ENCODE peak calls at places on chromosomes 16 and 17, in seven cellular contexts. One of them, this sample, is unnamed.

GRCh38 chr16:28165549-28166046 is 46.2 kb downstream of the XPO6 start:
- ATAC-seq in Panc1: no peak
- ATAC-seq in GM23338: no peak
- ATAC-seq in HCT116: no peak
- ATAC-seq in HepG2: no peak
- ATAC-seq in GM12878: no peak
- ATAC-seq in upper lobe of left lung: peak; percentile 40
- ATAC-seq in this sample: no peak

GRCh38 chr17:14756469-14756868 is 455.6 kb downstream of the HS3ST3B1 start:
- ATAC-seq in Panc1: no peak
- ATAC-seq in GM23338: no peak
- ATAC-seq in HCT116: no peak
- ATAC-seq in HepG2: peak; percentile 75
- ATAC-seq in GM12878: no peak
- ATAC-seq in upper lobe of left lung: no peak
- ATAC-seq in this sample: no peak

GRCh38 chr16:89334050-89334449 is 116.5 kb downstream of the ZNF778 start:
- ATAC-seq in Panc1: no peak
- ATAC-seq in GM23338: no peak
- ATAC-seq in HCT116: no peak
- ATAC-seq in HepG2: peak; percentile 3
- ATAC-seq in GM12878: peak; percentile 28
- ATAC-seq in upper lobe of left lung: no peak
- ATAC-seq in this sample: peak; percentile 33

GRCh38 chr17:30352247-30352814 is 18.5 kb upstream of the TMIGD1 start:
- ATAC-seq in Panc1: no peak
- ATAC-seq in GM23338: no peak
- ATAC-seq in HCT116: no peak
- ATAC-seq in HepG2: peak; percentile 64
- ATAC-seq in GM12878: peak; percentile 96
- ATAC-seq in upper lobe of left lung: peak; percentile 51
- ATAC-seq in this sample: no peak

GRCh38 chr16:68426355-68426652 is 22.0 kb downstream of the SMPD3 start:
- ATAC-seq in Panc1: no peak
- ATAC-seq in GM23338: no peak
- ATAC-seq in HCT116: no peak
- ATAC-seq in HepG2: no peak
- ATAC-seq in GM12878: no peak
- ATAC-seq in upper lobe of left lung: no peak
- ATAC-seq in this sample: no peak

GRCh38 chr17:63497708-63498483 is 21.0 kb downstream of the ACE start:
- ATAC-seq in Panc1: peak; percentile 67
- ATAC-seq in GM23338: peak; percentile 96
- ATAC-seq in HCT116: peak; percentile 93
- ATAC-seq in HepG2: peak; percentile 86
- ATAC-seq in GM12878: peak; percentile 65
- ATAC-seq in upper lobe of left lung: no peak
- ATAC-seq in this sample: no peak

GRCh38 chr17:261640-262039 is 80.2 kb upstream of the DOC2B start:
- ATAC-seq in Panc1: no peak
- ATAC-seq in GM23338: no peak
- ATAC-seq in HCT116: no peak
- ATAC-seq in HepG2: no peak
- ATAC-seq in GM12878: no peak
- ATAC-seq in upper lobe of left lung: no peak
- ATAC-seq in this sample: no peak

GRCh38 chr17:1607971-1608320 is 20.7 kb downstream of the SLC43A2 start:
- ATAC-seq in Panc1: no peak
- ATAC-seq in GM23338: no peak
- ATAC-seq in HCT116: no peak
- ATAC-seq in HepG2: no peak
- ATAC-seq in GM12878: peak; percentile 10
- ATAC-seq in upper lobe of left lung: no peak
- ATAC-seq in this sample: no peak

GRCh38 chr17:68353121-68353521 is 61.8 kb downstream of the ARSG start:
- ATAC-seq in Panc1: no peak
- ATAC-seq in GM23338: no peak
- ATAC-seq in HCT116: no peak
- ATAC-seq in HepG2: no peak
- ATAC-seq in GM12878: no peak
- ATAC-seq in upper lobe of left lung: no peak
- ATAC-seq in this sample: no peak

GRCh38 chr17:18951941-18952842 is at the start of gene SLC5A10:
- ATAC-seq in Panc1: peak; percentile 72
- ATAC-seq in GM23338: peak; percentile 95
- ATAC-seq in HCT116: peak; percentile 83
- ATAC-seq in HepG2: peak; percentile 95
- ATAC-seq in GM12878: no peak
- ATAC-seq in upper lobe of left lung: no peak
- ATAC-seq in this sample: no peak

GRCh38 chr17:7557147-7557764 is 1.3 kb upstream of the TNFSF13 start:
- ATAC-seq in Panc1: no peak
- ATAC-seq in GM23338: peak; percentile 2
- ATAC-seq in HCT116: no peak
- ATAC-seq in HepG2: peak; percentile 44
- ATAC-seq in GM12878: no peak
- ATAC-seq in upper lobe of left lung: no peak
- ATAC-seq in this sample: no peak

GRCh38 chr16:67144943-67145342 is 5.9 kb downstream of the B3GNT9 start:
- ATAC-seq in Panc1: no peak
- ATAC-seq in GM23338: no peak
- ATAC-seq in HCT116: no peak
- ATAC-seq in HepG2: no peak
- ATAC-seq in GM12878: no peak
- ATAC-seq in upper lobe of left lung: no peak
- ATAC-seq in this sample: no peak

GRCh38 chr16:55039042-55039441 is 108.4 kb downstream of the IRX5 start:
- ATAC-seq in Panc1: no peak
- ATAC-seq in GM23338: no peak
- ATAC-seq in HCT116: no peak
- ATAC-seq in HepG2: no peak
- ATAC-seq in GM12878: no peak
- ATAC-seq in upper lobe of left lung: no peak
- ATAC-seq in this sample: no peak

GRCh38 chr16:30395992-30396560 is 856 bp downstream of the ZNF48 start:
- ATAC-seq in Panc1: no peak
- ATAC-seq in GM23338: no peak
- ATAC-seq in HCT116: no peak
- ATAC-seq in HepG2: no peak
- ATAC-seq in GM12878: peak; percentile 10
- ATAC-seq in upper lobe of left lung: no peak
- ATAC-seq in this sample: no peak
- TF ChIP-seq POLR2AphosphoS5 in Panc1: no peak
- TF ChIP-seq POLR2AphosphoS5 in GM23338: no peak
- TF ChIP-seq POLR2AphosphoS5 in HCT116: no peak
- TF ChIP-seq POLR2AphosphoS5 in HepG2: no peak
- TF ChIP-seq POLR2AphosphoS5 in GM12878: no peak
- TF ChIP-seq POLR2AphosphoS5 in upper lobe of left lung: no peak
- TF ChIP-seq POLR2AphosphoS5 in this sample: no peak

GRCh38 chr17:20173091-20173490 is 163.9 kb downstream of the SPECC1 start:
- ATAC-seq in Panc1: no peak
- ATAC-seq in GM23338: no peak
- ATAC-seq in HCT116: no peak
- ATAC-seq in HepG2: no peak
- ATAC-seq in GM12878: no peak
- ATAC-seq in upper lobe of left lung: no peak
- ATAC-seq in this sample: no peak
- H3K4me1 ChIP-seq in Panc1: peaks cover 51% of the 10 kb centered on the region
- H3K4me1 ChIP-seq in GM23338: peaks cover 69% of the 10 kb centered on the region
- H3K4me1 ChIP-seq in HCT116: peaks cover 38% of the 10 kb centered on the region
- H3K4me1 ChIP-seq in HepG2: peaks cover 24% of the 10 kb centered on the region
- H3K4me1 ChIP-seq in GM12878: peaks cover 3% of the 10 kb centered on the region
- H3K4me1 ChIP-seq in upper lobe of left lung: no peaks in the 10 kb centered on the region
- H3K4me1 ChIP-seq in this sample: no peaks in the 10 kb centered on the region

DNA sequence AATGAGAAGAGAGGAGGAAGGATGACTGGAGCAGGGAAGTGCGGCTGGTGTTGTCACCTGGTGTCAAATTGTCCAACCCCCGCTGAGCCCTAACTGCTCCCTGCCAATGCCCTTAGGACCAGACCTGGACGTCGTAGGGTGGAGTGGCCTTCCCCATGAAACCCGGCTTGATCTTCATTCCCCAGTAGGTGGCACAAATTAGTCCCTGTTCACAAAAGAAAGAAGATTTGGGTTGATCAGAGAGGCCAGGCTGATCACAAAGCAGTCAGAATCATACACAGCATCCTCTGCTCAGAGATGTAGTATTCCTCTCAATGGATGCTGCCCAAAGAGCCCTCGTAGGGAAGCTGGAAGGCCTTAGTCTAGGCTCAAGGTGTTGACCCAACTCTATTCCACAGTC is 60.2 kb downstream of the ACSM1 start:
- ATAC-seq in Panc1: no peak
- ATAC-seq in GM23338: no peak
- ATAC-seq in HCT116: no peak
- ATAC-seq in HepG2: peak; percentile 48
- ATAC-seq in GM12878: no peak
- ATAC-seq in upper lobe of left lung: no peak
- ATAC-seq in this sample: no peak
- TF ChIP-seq POLR2AphosphoS5 in Panc1: no peak
- TF ChIP-seq POLR2AphosphoS5 in GM23338: no peak
- TF ChIP-seq POLR2AphosphoS5 in HCT116: no peak
- TF ChIP-seq POLR2AphosphoS5 in HepG2: no peak
- TF ChIP-seq POLR2AphosphoS5 in GM12878: no peak
- TF ChIP-seq POLR2AphosphoS5 in upper lobe of left lung: no peak
- TF ChIP-seq POLR2AphosphoS5 in this sample: no peak

DNA sequence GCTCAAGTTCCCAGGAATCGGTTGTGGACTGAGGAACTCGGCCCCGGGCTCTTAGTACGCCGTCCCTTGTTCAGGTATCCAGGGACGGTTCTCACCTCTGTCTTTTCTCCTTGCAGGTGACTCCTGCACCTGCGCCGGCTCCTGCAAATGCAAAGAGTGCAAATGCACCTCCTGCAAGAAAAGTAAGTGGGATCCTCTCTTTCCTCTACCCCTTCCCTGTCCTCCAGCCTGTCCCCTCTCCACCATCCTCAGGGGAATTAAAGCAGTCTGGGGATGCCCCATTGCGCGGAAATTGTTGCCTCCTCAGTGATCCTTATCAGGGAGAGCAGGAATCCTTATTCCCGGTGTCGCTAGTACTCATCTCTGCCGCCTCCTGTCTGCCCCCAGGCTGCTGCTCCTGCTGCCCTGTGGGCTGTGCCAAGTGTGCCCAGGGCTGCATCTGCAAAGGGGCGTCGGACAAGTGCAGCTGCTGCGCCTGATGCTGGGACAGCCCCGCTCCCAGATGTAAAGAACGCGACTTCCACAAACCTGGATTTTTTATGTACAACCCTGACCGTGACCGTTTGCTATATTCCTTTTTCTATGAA is 585 bp downstream of the MT2A start:
- ATAC-seq in Panc1: no peak
- ATAC-seq in GM23338: peak; percentile 11
- ATAC-seq in HCT116: no peak
- ATAC-seq in HepG2: no peak
- ATAC-seq in GM12878: peak; percentile 7
- ATAC-seq in upper lobe of left lung: no peak
- ATAC-seq in this sample: no peak
- H3K4me1 ChIP-seq in Panc1: peaks cover 65% of the 10 kb centered on the region
- H3K4me1 ChIP-seq in GM23338: peaks cover 27% of the 10 kb centered on the region
- H3K4me1 ChIP-seq in HCT116: peaks cover 87% of the 10 kb centered on the region
- H3K4me1 ChIP-seq in HepG2: peaks cover 68% of the 10 kb centered on the region
- H3K4me1 ChIP-seq in GM12878: peaks cover 25% of the 10 kb centered on the region
- H3K4me1 ChIP-seq in upper lobe of left lung: peaks cover 38% of the 10 kb centered on the region
- H3K4me1 ChIP-seq in this sample: peaks cover 63% of the 10 kb centered on the region

DNA sequence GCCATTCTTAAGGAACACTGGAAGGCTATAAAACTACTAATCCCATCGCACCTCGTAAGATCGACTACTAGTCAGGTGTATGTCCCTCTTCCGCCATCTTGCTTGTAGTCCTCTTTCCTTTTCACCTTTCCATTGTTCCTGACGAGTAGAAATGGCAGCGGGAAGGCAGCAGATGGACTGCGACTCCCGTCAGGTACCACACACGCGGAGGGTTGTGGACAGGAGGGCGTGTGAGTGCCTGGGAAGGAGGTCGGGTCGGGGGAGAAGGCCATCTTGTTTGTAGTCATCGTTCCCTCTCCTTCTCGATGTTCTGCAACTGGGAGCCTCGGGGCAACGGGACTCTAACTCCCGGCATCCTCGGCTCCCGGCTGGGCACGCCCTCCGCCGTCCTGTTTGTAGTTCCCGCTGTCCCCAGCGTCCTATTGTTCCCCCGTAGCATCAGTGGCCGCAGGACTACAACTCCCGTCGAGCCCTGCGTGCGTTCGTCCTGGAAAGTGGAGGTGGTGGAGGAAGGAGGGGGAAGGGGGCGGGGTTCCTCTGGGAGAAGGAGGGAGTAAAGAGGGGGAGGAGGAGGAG is 324 bp upstream of the FBXL19 start:
- ATAC-seq in Panc1: peak; percentile 86
- ATAC-seq in GM23338: peak; percentile 51
- ATAC-seq in HCT116: peak; percentile 76
- ATAC-seq in HepG2: peak; percentile 84
- ATAC-seq in GM12878: peak; percentile 82
- ATAC-seq in upper lobe of left lung: peak; percentile 92
- ATAC-seq in this sample: peak; percentile 86
- TF ChIP-seq POLR2AphosphoS5 in Panc1: no peak
- TF ChIP-seq POLR2AphosphoS5 in GM23338: peak; percentile 39
- TF ChIP-seq POLR2AphosphoS5 in HCT116: no peak
- TF ChIP-seq POLR2AphosphoS5 in HepG2: peak; percentile 62
- TF ChIP-seq POLR2AphosphoS5 in GM12878: no peak
- TF ChIP-seq POLR2AphosphoS5 in upper lobe of left lung: peak; percentile 78
- TF ChIP-seq POLR2AphosphoS5 in this sample: peak; percentile 68

DNA sequence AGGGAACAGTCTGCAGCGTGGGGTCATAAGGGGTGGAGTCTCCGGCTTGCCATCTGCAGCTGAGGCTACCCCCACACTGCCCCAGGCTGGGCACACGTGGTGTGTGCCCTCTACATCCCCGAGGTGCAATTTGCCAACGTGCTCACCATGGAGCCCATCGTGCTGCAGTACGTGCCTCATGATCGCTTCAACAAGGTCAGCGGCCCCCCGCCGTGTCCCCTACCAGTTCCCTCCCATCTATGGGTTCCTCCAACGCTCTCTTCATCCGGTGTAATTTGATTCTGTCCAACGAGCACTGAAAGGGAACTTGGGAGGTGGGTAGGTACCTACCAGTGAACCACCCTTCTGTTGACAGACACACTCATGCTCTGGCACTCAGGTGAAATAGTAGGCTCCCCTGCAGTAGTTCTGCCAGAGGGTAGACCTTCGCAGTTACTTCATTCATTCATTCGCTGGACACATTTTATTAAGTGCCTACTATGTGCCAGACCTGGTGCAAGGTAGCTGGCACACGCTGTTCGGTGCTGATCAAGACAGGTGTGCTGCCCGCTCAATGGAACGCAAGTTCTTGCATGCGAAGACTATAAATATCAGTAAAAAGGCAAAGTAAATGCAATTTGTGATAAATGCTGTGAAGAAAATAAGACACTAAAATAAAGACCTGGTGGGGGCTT is 2.7 kb downstream of the MLLT6 start:
- ATAC-seq in Panc1: no peak
- ATAC-seq in GM23338: no peak
- ATAC-seq in HCT116: no peak
- ATAC-seq in HepG2: no peak
- ATAC-seq in GM12878: no peak
- ATAC-seq in upper lobe of left lung: no peak
- ATAC-seq in this sample: no peak
- H3K4me1 ChIP-seq in Panc1: no peaks in the 10 kb centered on the region
- H3K4me1 ChIP-seq in GM23338: peaks cover 39% of the 10 kb centered on the region
- H3K4me1 ChIP-seq in HCT116: peaks cover 34% of the 10 kb centered on the region
- H3K4me1 ChIP-seq in HepG2: peaks cover 53% of the 10 kb centered on the region
- H3K4me1 ChIP-seq in GM12878: peaks cover 9% of the 10 kb centered on the region
- H3K4me1 ChIP-seq in upper lobe of left lung: peaks cover 40% of the 10 kb centered on the region
- H3K4me1 ChIP-seq in this sample: no peaks in the 10 kb centered on the region

GRCh38 chr17:48995332-48995870 is 1.8 kb upstream of the IGF2BP1 start:
- ATAC-seq in Panc1: peak; percentile 22
- ATAC-seq in GM23338: peak; percentile 30
- ATAC-seq in HCT116: peak; percentile 26
- ATAC-seq in HepG2: peak; percentile 3
- ATAC-seq in GM12878: no peak
- ATAC-seq in upper lobe of left lung: no peak
- ATAC-seq in this sample: no peak
- TF ChIP-seq POLR2AphosphoS5 in Panc1: peak; percentile 49
- TF ChIP-seq POLR2AphosphoS5 in GM23338: peak; percentile 31
- TF ChIP-seq POLR2AphosphoS5 in HCT116: no peak
- TF ChIP-seq POLR2AphosphoS5 in HepG2: no peak
- TF ChIP-seq POLR2AphosphoS5 in GM12878: no peak
- TF ChIP-seq POLR2AphosphoS5 in upper lobe of left lung: no peak
- TF ChIP-seq POLR2AphosphoS5 in this sample: no peak

GRCh38 chr17:15966879-15967248 is 21.9 kb downstream of the ADORA2B start:
- ATAC-seq in Panc1: peak; percentile 56
- ATAC-seq in GM23338: peak; percentile 63
- ATAC-seq in HCT116: peak; percentile 48
- ATAC-seq in HepG2: peak; percentile 58
- ATAC-seq in GM12878: no peak
- ATAC-seq in upper lobe of left lung: peak; percentile 51
- ATAC-seq in this sample: no peak
- H3K4me1 ChIP-seq in Panc1: peaks cover 59% of the 10 kb centered on the region
- H3K4me1 ChIP-seq in GM23338: peaks cover 29% of the 10 kb centered on the region
- H3K4me1 ChIP-seq in HCT116: peaks cover 95% of the 10 kb centered on the region
- H3K4me1 ChIP-seq in HepG2: peaks cover 50% of the 10 kb centered on the region
- H3K4me1 ChIP-seq in GM12878: no peaks in the 10 kb centered on the region
- H3K4me1 ChIP-seq in upper lobe of left lung: peaks cover 23% of the 10 kb centered on the region
- H3K4me1 ChIP-seq in this sample: peaks cover 9% of the 10 kb centered on the region